ENCODE peak calls at places on chromosomes 6 and 20, in five cellular contexts. V is fibroblast of lung, K is GM06990, T is fibroblast of mammary gland, U is pancreas. W is an unnamed sample.

GRCh38 chr6:114558153-114558552 is 215.3 kb upstream of the HS3ST5 start:
- DNase-seq in U (no peak), K (no peak), V (no peak), T (no peak), W (no peak)

GRCh38 chr6:107418118-107418517 is 41.2 kb downstream of the PDSS2 start:
- DNase-seq in K (peak; percentile 3), V (peak; percentile 17), U (no peak), T (peak; percentile 39), W (no peak)

GRCh38 chr20:50578061-50578777 is 68.0 kb downstream of the PTPN1 start:
- DNase-seq in T (no peak), K (no peak), U (no peak), V (no peak), W (no peak)

GRCh38 chr6:110522427-110522826 is 46.0 kb upstream of the SLC22A16 start:
- DNase-seq in U (no peak), V (no peak), K (no peak), T (no peak), W (no peak)

GRCh38 chr6:2770171-2770570 is 5.0 kb downstream of the WRNIP1 start:
- DNase-seq in T (no peak), U (peak; percentile 71), V (no peak), K (no peak), W (no peak)

GRCh38 chr6:149130093-149130872 is 187.2 kb upstream of the TAB2 start:
- DNase-seq in K (no peak), U (no peak), V (peak; percentile 21), T (peak; percentile 9), W (no peak)

GRCh38 chr20:54250691-54251090 is 42.8 kb downstream of the PFDN4 start:
- DNase-seq in U (no peak), K (no peak), V (no peak), T (peak; percentile 42), W (no peak)

GRCh38 chr20:63658749-63659187 is 656 bp downstream of the RTEL1 start:
- DNase-seq in V (peak; percentile 51), U (no peak), T (peak; percentile 45), K (no peak), W (no peak)

GRCh38 chr6:1862411-1862810 is 252.7 kb downstream of the FOXC1 start:
- DNase-seq in V (no peak), T (no peak), K (no peak), U (no peak), W (no peak)

GRCh38 chr6:131803007-131803769 is 4.6 kb upstream of the ENPP1 start:
- DNase-seq in K (no peak), U (no peak), T (no peak), V (no peak), W (no peak)

GRCh38 chr6:137487947-137488735 is 6.1 kb downstream of the OLIG3 start:
- DNase-seq in U (no peak), T (no peak), K (peak; percentile 40), V (no peak), W (no peak)

GRCh38 chr6:6564154-6564553 is 24.4 kb upstream of the LY86 start:
- DNase-seq in U (no peak), V (no peak), T (no peak), K (no peak), W (no peak)

GRCh38 chr6:132161283-132161682 is 210.1 kb upstream of the CCN2 start:
- DNase-seq in T (peak; percentile 64), U (no peak), V (peak; percentile 79), K (no peak), W (no peak)

GRCh38 chr6:39929039-39929732 is 5.1 kb downstream of the MOCS1 start:
- DNase-seq in U (no peak), V (no peak), T (no peak), K (no peak), W (no peak)

DNA sequence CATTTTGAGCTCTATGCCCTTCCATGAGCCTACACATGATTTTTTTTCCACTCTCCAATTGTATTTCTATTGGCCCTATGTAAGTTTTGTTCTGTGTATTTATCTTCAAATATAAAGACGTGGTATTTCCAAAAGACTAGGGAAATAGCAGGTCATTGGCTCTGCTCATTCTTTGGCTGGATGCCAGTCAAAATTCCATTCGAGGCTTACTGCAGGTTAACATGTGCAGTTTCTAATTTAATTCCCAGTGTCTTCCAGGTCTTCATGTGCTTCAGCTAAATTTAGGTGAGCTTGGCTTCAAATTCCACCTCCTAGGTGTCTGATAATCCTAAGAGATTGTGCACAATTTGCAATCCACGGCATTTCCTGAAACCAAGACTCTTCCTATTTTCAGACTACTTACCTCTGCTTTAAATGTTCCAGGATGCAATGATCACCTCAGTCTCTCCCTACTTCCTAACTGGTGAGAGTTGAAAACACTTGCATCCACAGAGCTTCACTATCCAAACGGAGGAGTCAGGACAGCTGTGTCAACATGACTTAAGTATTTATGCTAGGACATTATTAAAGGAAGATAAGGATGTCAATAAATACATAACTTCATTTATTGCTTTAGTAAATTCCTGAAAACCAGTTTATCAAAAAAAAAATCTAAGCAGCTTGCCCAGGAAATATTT is 236.1 kb downstream of the COL12A1 start:
- DNase-seq in U (no peak), T (no peak), V (no peak), K (no peak), W (no peak)
- TF ChIP-seq CTCF in U (no peak), T (no peak), V (no peak), K (no peak), W (no peak)

GRCh38 chr6:44245912-44246662 is 814 bp upstream of the HSP90AB1 start:
- DNase-seq in K (peak; percentile 94), U (peak; percentile 97), T (peak; percentile 71), V (peak; percentile 85), W (peak; percentile 95)
- TF ChIP-seq CTCF in K (peak; percentile 53), U (no peak), T (no peak), V (no peak), W (no peak)

GRCh38 chr6:37555040-37555781 is 55.5 kb upstream of the CCDC167 start:
- DNase-seq in V (no peak), K (peak; percentile 76), T (no peak), U (no peak), W (no peak)
- TF ChIP-seq CTCF in V (no peak), K (no peak), T (no peak), U (no peak), W (no peak)

DNA sequence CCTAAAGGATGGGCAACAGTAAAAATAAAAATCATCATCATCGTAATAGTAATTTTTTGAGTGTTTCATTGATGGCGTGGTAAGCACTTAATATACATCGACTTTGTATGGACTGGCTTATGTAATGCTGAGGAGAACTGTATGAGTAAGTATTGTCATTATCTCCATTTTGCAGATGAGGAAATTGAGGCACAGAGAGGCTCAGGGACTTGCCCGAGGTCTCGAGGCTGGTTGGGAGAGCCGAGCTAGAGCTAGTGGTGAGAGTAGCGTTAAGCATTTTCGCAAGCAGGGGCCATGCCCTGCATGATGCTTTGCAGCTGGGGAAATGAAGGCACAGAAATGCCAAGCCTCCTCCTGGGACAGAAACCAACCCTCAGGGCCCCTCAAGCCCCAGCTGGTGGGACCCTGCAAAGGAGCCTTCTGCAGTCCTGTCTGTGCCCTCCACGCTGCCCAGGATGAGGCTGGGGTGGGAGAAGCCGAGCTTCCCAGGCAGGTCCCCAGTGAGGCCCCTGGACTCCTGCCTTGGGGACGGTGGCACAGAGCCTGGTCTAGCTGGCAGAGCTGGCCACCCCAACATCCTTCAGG is 31.1 kb upstream of the STX16 start:
- DNase-seq in T (no peak), K (no peak), V (no peak), U (no peak), W (peak; percentile 13)
- TF ChIP-seq CTCF in T (no peak), K (no peak), V (no peak), U (no peak), W (no peak)

GRCh38 chr20:45467861-45468260 is 1.7 kb upstream of the WFDC2 start:
- DNase-seq in K (no peak), U (no peak), T (no peak), V (no peak), W (no peak)

GRCh38 chr20:45467172-45467571 is 2.4 kb upstream of the WFDC2 start:
- DNase-seq in V (no peak), K (no peak), U (no peak), T (no peak), W (no peak)

GRCh38 chr20:45470262-45470931 is 844 bp downstream of the WFDC2 start:
- DNase-seq in V (no peak), T (peak; percentile 7), K (peak; percentile 21), U (peak; percentile 84), W (peak; percentile 68)

GRCh38 chr20:45469336-45470261 is at the start of gene WFDC2:
- DNase-seq in V (no peak), U (peak; percentile 75), K (no peak), T (no peak), W (peak; percentile 55)

DNA sequence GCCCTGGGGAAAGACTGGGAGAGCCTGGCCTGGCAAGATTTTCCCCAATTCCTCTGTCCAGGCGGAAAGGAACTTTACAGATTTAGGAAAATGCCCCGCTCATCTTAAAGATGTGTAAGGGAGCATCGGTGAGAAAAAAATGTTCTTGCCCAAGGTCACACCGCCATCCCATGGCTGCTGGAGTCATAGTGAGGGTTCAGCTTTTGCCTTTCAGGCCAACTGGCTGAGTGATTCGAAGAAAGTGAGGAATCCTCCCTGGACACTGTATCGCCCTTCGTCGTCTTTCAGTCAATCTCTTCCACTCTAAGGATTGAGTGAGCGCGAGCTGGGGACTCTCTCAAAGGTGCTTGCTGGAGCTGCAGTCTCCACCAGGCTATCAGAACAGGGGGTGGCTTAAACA is 1.4 kb downstream of the WFDC2 start:
- DNase-seq in U (no peak), V (no peak), T (peak; percentile 6), K (no peak), W (no peak)
- TF ChIP-seq CTCF in U (no peak), V (no peak), T (peak; percentile 3), K (no peak), W (no peak)

GRCh38 chr6:26234421-26235239 is 130.4 kb upstream of the BTN3A2 start:
- DNase-seq in T (peak; percentile 70), V (peak; percentile 95), U (no peak), K (peak; percentile 86), W (peak; percentile 75)
- TF ChIP-seq CTCF in T (no peak), V (no peak), U (no peak), K (no peak), W (no peak)

DNA sequence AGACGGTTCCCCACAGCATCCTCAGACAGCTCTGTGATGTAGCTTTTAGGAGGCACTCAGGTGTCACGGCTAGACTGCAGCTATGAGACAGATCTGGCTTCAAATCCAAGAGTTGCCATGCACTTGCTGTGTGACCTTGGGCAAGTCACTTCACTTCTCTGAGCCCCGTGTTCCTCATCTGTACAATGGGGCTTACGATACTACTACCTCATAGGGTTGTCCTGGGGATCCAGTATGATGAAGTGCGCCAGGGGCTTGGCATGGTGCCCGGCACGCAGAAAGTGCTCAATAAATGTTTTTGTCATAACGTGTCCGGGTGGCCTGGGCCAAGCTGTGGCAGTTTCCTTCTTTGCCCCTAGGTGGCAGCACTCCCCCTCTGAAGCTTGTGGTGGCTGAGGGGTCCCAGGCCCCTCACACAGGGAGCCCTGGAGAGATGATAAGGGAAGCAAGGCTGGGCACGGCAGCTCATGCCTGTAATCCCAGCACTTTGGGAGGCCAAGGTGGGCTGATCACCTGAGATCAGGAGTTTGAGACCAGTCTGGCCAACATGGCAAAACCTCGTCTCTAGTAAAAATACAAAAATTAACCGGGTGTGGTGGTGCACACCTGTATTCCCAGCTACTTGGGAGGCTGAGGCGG is 19.1 kb upstream of the CHMP4B start:
- DNase-seq in U (peak; percentile 73), V (peak; percentile 44), K (peak; percentile 48), T (peak; percentile 72), W (peak; percentile 66)
- TF ChIP-seq CTCF in U (peak; percentile 78), V (peak; percentile 69), K (peak; percentile 81), T (peak; percentile 71), W (peak; percentile 85)